ENCODE peak calls at places on chromosomes 5 and 9, in five cellular contexts. One of them, this sample, is unnamed. For H3K36me3 and H3K4me1, the result is how much of the 10 kb centered on the place peaks cover.

GRCh38 chr9:129656795-129657390 is 8.6 kb upstream of the PRRX2 start:
- DNase-seq in HepG2: peak
- DNase-seq in heart left ventricle: no peak
- DNase-seq in CD8-positive, alpha-beta memory T cell: no peak
- DNase-seq in Panc1: peak
- DNase-seq in this sample: no peak

GRCh38 chr5:138408023-138408422 is 30.8 kb upstream of the REEP2 start:
- DNase-seq in HepG2: no peak
- DNase-seq in heart left ventricle: no peak
- DNase-seq in CD8-positive, alpha-beta memory T cell: no peak
- DNase-seq in Panc1: no peak
- DNase-seq in this sample: no peak

GRCh38 chr5:166068547-166069335 is 2222.7 kb upstream of the WWC1 start:
- DNase-seq in HepG2: no peak
- DNase-seq in heart left ventricle: no peak
- DNase-seq in CD8-positive, alpha-beta memory T cell: no peak
- DNase-seq in Panc1: no peak
- DNase-seq in this sample: no peak

GRCh38 chr9:80134487-80134886 is 562.7 kb downstream of the TLE4 start:
- DNase-seq in HepG2: no peak
- DNase-seq in heart left ventricle: no peak
- DNase-seq in CD8-positive, alpha-beta memory T cell: no peak
- DNase-seq in Panc1: no peak
- DNase-seq in this sample: no peak

GRCh38 chr9:18942801-18943200 is 90.2 kb downstream of the SAXO1 start:
- DNase-seq in HepG2: no peak
- DNase-seq in heart left ventricle: no peak
- DNase-seq in CD8-positive, alpha-beta memory T cell: no peak
- DNase-seq in Panc1: no peak
- DNase-seq in this sample: no peak

GRCh38 chr5:52668544-52669185 is 119.1 kb upstream of the ITGA1 start:
- DNase-seq in HepG2: no peak
- DNase-seq in heart left ventricle: no peak
- DNase-seq in CD8-positive, alpha-beta memory T cell: no peak
- DNase-seq in Panc1: no peak
- DNase-seq in this sample: no peak

GRCh38 chr5:39570418-39571027 is 145.7 kb upstream of the DAB2 start:
- DNase-seq in HepG2: peak
- DNase-seq in heart left ventricle: no peak
- DNase-seq in CD8-positive, alpha-beta memory T cell: no peak
- DNase-seq in Panc1: peak
- DNase-seq in this sample: no peak

GRCh38 chr9:132638240-132638639 is 31.5 kb downstream of the DDX31 start:
- DNase-seq in HepG2: no peak
- DNase-seq in heart left ventricle: no peak
- DNase-seq in CD8-positive, alpha-beta memory T cell: no peak
- DNase-seq in Panc1: no peak
- DNase-seq in this sample: no peak

GRCh38 chr5:86894006-86894560 is 276.3 kb downstream of the COX7C start:
- DNase-seq in HepG2: no peak
- DNase-seq in heart left ventricle: no peak
- DNase-seq in CD8-positive, alpha-beta memory T cell: no peak
- DNase-seq in Panc1: no peak
- DNase-seq in this sample: no peak

GRCh38 chr9:101054657-101055056 is 26.1 kb downstream of the PLPPR1 start:
- DNase-seq in HepG2: no peak
- DNase-seq in heart left ventricle: no peak
- DNase-seq in CD8-positive, alpha-beta memory T cell: no peak
- DNase-seq in Panc1: no peak
- DNase-seq in this sample: no peak

GRCh38 chr5:72208324-72208723 is 101.0 kb downstream of the MAP1B start:
- DNase-seq in HepG2: no peak
- DNase-seq in heart left ventricle: no peak
- DNase-seq in CD8-positive, alpha-beta memory T cell: no peak
- DNase-seq in Panc1: no peak
- DNase-seq in this sample: no peak

GRCh38 chr9:92983984-92984589 is 36.8 kb downstream of the FGD3 start:
- DNase-seq in HepG2: no peak
- DNase-seq in heart left ventricle: no peak
- DNase-seq in CD8-positive, alpha-beta memory T cell: no peak
- DNase-seq in Panc1: no peak
- DNase-seq in this sample: no peak

GRCh38 chr9:110346325-110346724 is 8.7 kb upstream of the TXNDC8 start:
- DNase-seq in HepG2: no peak
- DNase-seq in heart left ventricle: no peak
- DNase-seq in CD8-positive, alpha-beta memory T cell: no peak
- DNase-seq in Panc1: no peak
- DNase-seq in this sample: no peak

GRCh38 chr9:33142531-33142930 is 24.6 kb downstream of the B4GALT1 start:
- DNase-seq in HepG2: no peak
- DNase-seq in heart left ventricle: no peak
- DNase-seq in CD8-positive, alpha-beta memory T cell: no peak
- DNase-seq in Panc1: no peak
- DNase-seq in this sample: no peak

GRCh38 chr5:150218693-150219035 is 28.8 kb downstream of the SLC6A7 start:
- DNase-seq in HepG2: no peak
- DNase-seq in heart left ventricle: no peak
- DNase-seq in CD8-positive, alpha-beta memory T cell: no peak
- DNase-seq in Panc1: no peak
- DNase-seq in this sample: no peak

GRCh38 chr5:33539192-33539591 is 98.4 kb downstream of the TARS1 start:
- DNase-seq in HepG2: no peak
- DNase-seq in heart left ventricle: no peak
- DNase-seq in CD8-positive, alpha-beta memory T cell: no peak
- DNase-seq in Panc1: no peak
- DNase-seq in this sample: no peak

GRCh38 chr5:9813305-9813704 is 183.2 kb upstream of the TAS2R1 start:
- DNase-seq in HepG2: no peak
- DNase-seq in heart left ventricle: no peak
- DNase-seq in CD8-positive, alpha-beta memory T cell: no peak
- DNase-seq in Panc1: no peak
- DNase-seq in this sample: no peak

GRCh38 chr9:129275626-129276247 is 97.7 kb upstream of the IER5L start:
- DNase-seq in HepG2: no peak
- DNase-seq in heart left ventricle: peak
- DNase-seq in CD8-positive, alpha-beta memory T cell: no peak
- DNase-seq in Panc1: no peak
- DNase-seq in this sample: no peak

GRCh38 chr9:25936031-25936430 is 257.8 kb upstream of the TUSC1 start:
- DNase-seq in HepG2: no peak
- DNase-seq in heart left ventricle: no peak
- DNase-seq in CD8-positive, alpha-beta memory T cell: no peak
- DNase-seq in Panc1: no peak
- DNase-seq in this sample: no peak

GRCh38 chr9:78188594-78188993 is 47.3 kb upstream of the CEP78 start:
- DNase-seq in HepG2: no peak
- DNase-seq in heart left ventricle: no peak
- DNase-seq in CD8-positive, alpha-beta memory T cell: no peak
- DNase-seq in Panc1: no peak
- DNase-seq in this sample: no peak

GRCh38 chr5:94932259-94932658 is 313.8 kb downstream of the SLF1 start:
- DNase-seq in HepG2: no peak
- DNase-seq in heart left ventricle: no peak
- DNase-seq in CD8-positive, alpha-beta memory T cell: no peak
- DNase-seq in Panc1: no peak
- DNase-seq in this sample: no peak

GRCh38 chr5:17252543-17252942 is 35.1 kb downstream of the BASP1 start:
- DNase-seq in HepG2: no peak
- DNase-seq in heart left ventricle: no peak
- DNase-seq in CD8-positive, alpha-beta memory T cell: no peak
- DNase-seq in Panc1: no peak
- DNase-seq in this sample: no peak

GRCh38 chr9:111407813-111408212 is 76.4 kb downstream of the ECPAS start:
- DNase-seq in HepG2: no peak
- DNase-seq in heart left ventricle: no peak
- DNase-seq in CD8-positive, alpha-beta memory T cell: no peak
- DNase-seq in Panc1: no peak
- DNase-seq in this sample: no peak

GRCh38 chr9:111413996-111414395 is 70.2 kb downstream of the ECPAS start:
- DNase-seq in HepG2: no peak
- DNase-seq in heart left ventricle: no peak
- DNase-seq in CD8-positive, alpha-beta memory T cell: no peak
- DNase-seq in Panc1: no peak
- DNase-seq in this sample: no peak

GRCh38 chr9:111414406-111414805 is 69.8 kb downstream of the ECPAS start:
- DNase-seq in HepG2: no peak
- DNase-seq in heart left ventricle: no peak
- DNase-seq in CD8-positive, alpha-beta memory T cell: no peak
- DNase-seq in Panc1: no peak
- DNase-seq in this sample: no peak

GRCh38 chr9:111411266-111411665 is 72.9 kb downstream of the ECPAS start:
- DNase-seq in HepG2: no peak
- DNase-seq in heart left ventricle: no peak
- DNase-seq in CD8-positive, alpha-beta memory T cell: no peak
- DNase-seq in Panc1: no peak
- DNase-seq in this sample: no peak

GRCh38 chr9:111412280-111412679 is 71.9 kb downstream of the ECPAS start:
- DNase-seq in HepG2: no peak
- DNase-seq in heart left ventricle: no peak
- DNase-seq in CD8-positive, alpha-beta memory T cell: no peak
- DNase-seq in Panc1: no peak
- DNase-seq in this sample: no peak
- H3K36me3 ChIP-seq in HepG2: under half
- H3K36me3 ChIP-seq in heart left ventricle: under half
- H3K36me3 ChIP-seq in CD8-positive, alpha-beta memory T cell: under half
- H3K36me3 ChIP-seq in Panc1: under half
- H3K36me3 ChIP-seq in this sample: under half

GRCh38 chr5:132468665-132469379 is 21.8 kb downstream of the IRF1 start:
- DNase-seq in HepG2: no peak
- DNase-seq in heart left ventricle: no peak
- DNase-seq in CD8-positive, alpha-beta memory T cell: no peak
- DNase-seq in Panc1: no peak
- DNase-seq in this sample: no peak

GRCh38 chr5:132469380-132470372 is 20.9 kb downstream of the IRF1 start:
- DNase-seq in HepG2: peak
- DNase-seq in heart left ventricle: no peak
- DNase-seq in CD8-positive, alpha-beta memory T cell: no peak
- DNase-seq in Panc1: no peak
- DNase-seq in this sample: no peak

GRCh38 chr5:132465095-132465707 is 25.4 kb downstream of the IRF1 start:
- DNase-seq in HepG2: no peak
- DNase-seq in heart left ventricle: no peak
- DNase-seq in CD8-positive, alpha-beta memory T cell: no peak
- DNase-seq in Panc1: no peak
- DNase-seq in this sample: no peak

GRCh38 chr5:132466453-132467291 is 23.9 kb downstream of the IRF1 start:
- DNase-seq in HepG2: peak
- DNase-seq in heart left ventricle: peak
- DNase-seq in CD8-positive, alpha-beta memory T cell: peak
- DNase-seq in Panc1: no peak
- DNase-seq in this sample: peak

DNA sequence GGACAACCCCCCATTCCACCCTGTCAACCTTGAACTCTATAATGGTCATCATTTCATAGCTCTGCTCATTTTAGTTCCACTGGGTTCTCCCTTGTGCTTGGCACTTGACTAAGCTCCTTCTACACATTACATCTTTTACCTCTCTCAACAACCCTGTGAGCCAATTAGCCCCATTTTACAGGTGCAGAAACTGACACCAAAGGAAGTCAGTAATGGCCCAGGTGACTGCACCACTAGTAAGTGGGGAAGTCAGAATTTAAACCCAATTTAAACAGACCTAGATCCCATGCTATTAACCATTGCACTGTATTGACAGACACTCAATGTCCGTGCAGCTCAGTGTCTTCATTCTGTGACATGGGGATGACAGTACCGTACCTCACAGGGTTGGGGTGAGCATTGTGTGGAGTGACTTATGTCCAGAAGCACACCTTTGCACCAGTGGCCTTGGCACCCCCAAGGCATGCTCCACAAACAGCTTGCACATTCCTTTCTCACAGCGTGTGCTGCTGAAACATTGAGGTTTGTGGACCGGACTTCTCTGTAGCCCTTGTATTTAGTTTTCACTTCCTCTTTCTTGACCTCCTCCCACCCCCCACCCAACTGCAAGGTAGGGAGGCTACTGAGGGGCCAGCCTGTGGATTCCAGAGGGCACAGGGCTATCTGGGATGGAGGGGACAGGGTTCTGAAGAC is 23.1 kb downstream of the IRF1 start:
- DNase-seq in HepG2: peak
- DNase-seq in heart left ventricle: no peak
- DNase-seq in CD8-positive, alpha-beta memory T cell: no peak
- DNase-seq in Panc1: no peak
- DNase-seq in this sample: no peak
- H3K4me1 ChIP-seq in HepG2: half or more
- H3K4me1 ChIP-seq in heart left ventricle: under half
- H3K4me1 ChIP-seq in CD8-positive, alpha-beta memory T cell: half or more
- H3K4me1 ChIP-seq in Panc1: under half
- H3K4me1 ChIP-seq in this sample: under half

GRCh38 chr5:78509145-78509865 is 139.3 kb downstream of the LHFPL2 start:
- DNase-seq in HepG2: no peak
- DNase-seq in heart left ventricle: no peak
- DNase-seq in CD8-positive, alpha-beta memory T cell: no peak
- DNase-seq in Panc1: no peak
- DNase-seq in this sample: no peak
- H3K36me3 ChIP-seq in HepG2: under half
- H3K36me3 ChIP-seq in heart left ventricle: under half
- H3K36me3 ChIP-seq in CD8-positive, alpha-beta memory T cell: under half
- H3K36me3 ChIP-seq in Panc1: under half
- H3K36me3 ChIP-seq in this sample: under half

GRCh38 chr9:95085861-95086563 is 231.5 kb downstream of the FANCC start:
- DNase-seq in HepG2: no peak
- DNase-seq in heart left ventricle: peak
- DNase-seq in CD8-positive, alpha-beta memory T cell: no peak
- DNase-seq in Panc1: no peak
- DNase-seq in this sample: no peak

GRCh38 chr9:95088421-95089161 is 228.9 kb downstream of the FANCC start:
- DNase-seq in HepG2: no peak
- DNase-seq in heart left ventricle: no peak
- DNase-seq in CD8-positive, alpha-beta memory T cell: no peak
- DNase-seq in Panc1: no peak
- DNase-seq in this sample: no peak

GRCh38 chr9:95086564-95086955 is 230.9 kb downstream of the FANCC start:
- DNase-seq in HepG2: no peak
- DNase-seq in heart left ventricle: no peak
- DNase-seq in CD8-positive, alpha-beta memory T cell: no peak
- DNase-seq in Panc1: no peak
- DNase-seq in this sample: no peak

GRCh38 chr9:95089257-95089873 is 228.1 kb downstream of the FANCC start:
- DNase-seq in HepG2: no peak
- DNase-seq in heart left ventricle: no peak
- DNase-seq in CD8-positive, alpha-beta memory T cell: no peak
- DNase-seq in Panc1: no peak
- DNase-seq in this sample: no peak

DNA sequence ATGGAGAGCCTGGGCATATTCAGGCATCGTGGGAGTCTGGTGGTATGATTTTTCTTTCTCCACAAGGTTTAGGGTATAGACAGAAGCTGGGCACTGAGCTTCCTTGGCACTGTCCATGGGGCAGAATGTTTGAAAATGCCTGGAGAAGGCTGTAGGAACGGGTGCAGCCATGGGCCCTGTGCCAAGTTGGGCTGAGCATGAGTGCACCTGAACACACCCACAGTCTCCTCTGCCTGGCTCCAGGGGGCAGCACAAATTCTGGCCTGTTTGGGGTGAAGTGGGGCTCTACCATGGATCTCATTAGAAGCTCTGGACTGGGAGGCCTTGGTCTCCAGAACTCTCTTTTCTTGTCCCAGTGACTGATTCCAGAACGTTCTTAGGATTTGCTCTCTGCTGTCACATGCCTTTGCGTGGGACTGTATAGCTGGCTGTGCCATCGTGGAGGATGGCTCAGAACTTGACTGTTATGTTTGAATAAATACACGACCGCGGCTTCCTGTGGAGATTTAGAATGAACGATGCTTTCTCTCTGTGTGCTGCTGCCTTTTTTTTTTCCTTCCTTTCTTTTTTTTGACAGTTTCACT is 229.8 kb downstream of the FANCC start:
- DNase-seq in HepG2: no peak
- DNase-seq in heart left ventricle: peak
- DNase-seq in CD8-positive, alpha-beta memory T cell: no peak
- DNase-seq in Panc1: no peak
- DNase-seq in this sample: peak
- H3K4me1 ChIP-seq in HepG2: under half
- H3K4me1 ChIP-seq in heart left ventricle: half or more
- H3K4me1 ChIP-seq in CD8-positive, alpha-beta memory T cell: under half
- H3K4me1 ChIP-seq in Panc1: under half
- H3K4me1 ChIP-seq in this sample: under half